ENCODE peak calls at places on chromosomes 13 and 19, in five cellular contexts. J, K, R, O and M are unnamed samples.

GRCh38 chr13:45297456-45298205 is 43.4 kb downstream of the TPT1 start:
- DNase-seq in O (no peak), J (no peak), R (no peak), K (no peak), M (no peak)

GRCh38 chr19:46441775-46442332 is 13.1 kb upstream of the PNMA8C start:
- DNase-seq in R (no peak), K (no peak), O (no peak), J (no peak), M (no peak)

GRCh38 chr19:36891768-36892357 is 24.2 kb downstream of the ZNF829 start:
- DNase-seq in O (no peak), K (no peak), R (no peak), J (no peak), M (no peak)

GRCh38 chr19:46015961-46016425 is 6.9 kb downstream of the PGLYRP1 start:
- DNase-seq in O (peak), K (no peak), J (no peak), R (no peak), M (no peak)

GRCh38 chr13:76791290-76791664 is 94.9 kb downstream of the KCTD12 start:
- DNase-seq in K (no peak), O (no peak), J (no peak), R (no peak), M (no peak)

GRCh38 chr19:1116726-1117581 is 13.2 kb downstream of the GPX4 start:
- DNase-seq in J (no peak), K (no peak), R (no peak), O (no peak), M (no peak)

GRCh38 chr13:25966086-25966485 is 85.7 kb downstream of the SHISA2 start:
- DNase-seq in K (no peak), O (no peak), J (no peak), R (no peak), M (no peak)

GRCh38 chr19:35656700-35657099 is 8.6 kb downstream of the COX6B1 start:
- DNase-seq in J (no peak), R (no peak), K (no peak), O (no peak), M (no peak)

GRCh38 chr19:40921005-40921897 is 39.2 kb upstream of the CYP2A7 start:
- DNase-seq in J (peak), O (no peak), K (peak), R (peak), M (no peak)

GRCh38 chr13:45989607-45990006 is 62.9 kb downstream of the ZC3H13 start:
- DNase-seq in R (no peak), J (no peak), O (no peak), K (peak), M (peak)

GRCh38 chr19:41882568-41883462 is at the start of gene ARHGEF1:
- DNase-seq in O (peak), R (no peak), J (peak), K (no peak), M (no peak)

GRCh38 chr19:39372047-39372802 is 18.7 kb downstream of the PAF1 start:
- DNase-seq in K (peak), O (no peak), R (no peak), J (peak), M (peak)

GRCh38 chr19:31274266-31274963 is 74.8 kb downstream of the TSHZ3 start:
- DNase-seq in K (no peak), O (no peak), R (no peak), J (no peak), M (no peak)

GRCh38 chr19:8238251-8238650 is 29.1 kb downstream of the CERS4 start:
- DNase-seq in R (no peak), K (no peak), J (peak), O (no peak), M (no peak)

GRCh38 chr19:13983213-13983889 is 22.8 kb downstream of the RFX1 start:
- DNase-seq in J (peak), O (no peak), K (no peak), R (no peak), M (no peak)

GRCh38 chr19:42531313-42531712 is 3.0 kb upstream of the CEACAM1 start:
- DNase-seq in K (no peak), O (no peak), R (no peak), J (no peak), M (no peak)

GRCh38 chr19:8117991-8118390 is 31.4 kb downstream of the FBN3 start:
- DNase-seq in R (no peak), K (no peak), O (no peak), J (no peak), M (no peak)

GRCh38 chr19:50481351-50482149 is 4.9 kb upstream of the GARIN5A start:
- DNase-seq in J (no peak), K (no peak), R (no peak), O (no peak), M (no peak)

GRCh38 chr19:46442808-46443450 is 14.2 kb upstream of the PNMA8C start:
- DNase-seq in O (no peak), J (peak), K (peak), R (no peak), M (peak)

GRCh38 chr19:5154799-5155426 is 185.7 kb downstream of the PTPRS start:
- DNase-seq in J (no peak), K (no peak), O (no peak), R (no peak), M (no peak)

GRCh38 chr13:72536668-72537399 is 190.6 kb downstream of the MZT1 start:
- DNase-seq in R (no peak), O (no peak), J (no peak), K (no peak), M (no peak)

GRCh38 chr13:112132142-112132541 is 65.2 kb downstream of the SOX1 start:
- DNase-seq in O (no peak), J (no peak), K (no peak), R (no peak), M (no peak)

GRCh38 chr19:5971714-5972354 is 6.1 kb downstream of the RANBP3 start:
- DNase-seq in R (no peak), J (no peak), K (no peak), O (no peak), M (no peak)

GRCh38 chr13:46801831-46802230 is 4.9 kb upstream of the ESD start:
- DNase-seq in O (no peak), K (no peak), R (no peak), J (no peak), M (no peak)

GRCh38 chr19:29476528-29476927 is 49.3 kb upstream of the VSTM2B start:
- DNase-seq in R (no peak), K (no peak), J (no peak), O (no peak), M (no peak)

GRCh38 chr19:32642771-32643170 is 32.2 kb downstream of the ANKRD27 start:
- DNase-seq in O (no peak), R (no peak), K (no peak), J (no peak), M (no peak)

GRCh38 chr13:100588350-100589177 is at the start of gene GGACT:
- DNase-seq in J (peak), R (no peak), K (peak), O (peak), M (no peak)

GRCh38 chr13:24194447-24194846 is 33.9 kb downstream of the SPATA13 start:
- DNase-seq in O (no peak), J (no peak), R (no peak), K (no peak), M (no peak)

GRCh38 chr13:35672611-35673010 is 196.1 kb upstream of the MAB21L1 start:
- DNase-seq in J (no peak), O (no peak), R (no peak), K (no peak), M (no peak)

GRCh38 chr19:56971230-56971629 is 130.7 kb upstream of the PEG3 start:
- DNase-seq in O (no peak), K (no peak), R (no peak), J (no peak), M (no peak)

GRCh38 chr13:90365130-90365529 is 982.4 kb upstream of the MIR17HG start:
- DNase-seq in R (no peak), O (no peak), K (no peak), J (no peak), M (no peak)
- TF ChIP-seq CTCF in R (peak), O (no peak), K (peak), J (no peak), M (peak)

GRCh38 chr13:27535546-27535945 is 84.8 kb downstream of the LNX2 start:
- DNase-seq in K (no peak), O (no peak), R (no peak), J (no peak), M (no peak)
- TF ChIP-seq CTCF in K (no peak), O (no peak), R (no peak), J (no peak), M (no peak)

GRCh38 chr13:105410602-105411001 is 1124.9 kb downstream of the EFNB2 start:
- DNase-seq in K (no peak), O (peak), R (no peak), J (peak), M (no peak)
- TF ChIP-seq CTCF in K (peak), O (peak), R (peak), J (peak), M (peak)

DNA sequence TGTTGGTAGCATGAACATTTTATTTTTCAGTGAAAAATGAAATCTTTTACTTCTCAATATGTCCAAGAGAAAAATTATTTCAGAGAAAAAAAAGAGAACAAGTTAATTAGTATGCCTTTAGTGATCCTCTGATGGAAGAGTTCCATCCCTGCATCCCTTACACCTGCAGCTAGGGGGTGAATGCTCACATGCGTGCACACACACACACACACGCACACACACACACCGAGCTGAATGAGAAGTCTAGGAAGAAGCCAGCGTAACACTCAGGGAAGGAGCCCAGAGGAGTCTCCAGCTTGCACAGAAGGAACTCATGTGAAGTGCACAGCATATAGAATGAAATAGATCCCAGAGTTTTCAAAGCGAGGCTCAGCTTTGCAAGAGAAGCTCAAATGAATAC is 510.5 kb downstream of the IRS2 start:
- DNase-seq in K (no peak), J (peak), R (no peak), O (peak), M (no peak)
- TF ChIP-seq CTCF in K (no peak), J (no peak), R (peak), O (peak), M (peak)